ENCODE peak calls at places on chromosomes 6 and 20, in six cellular contexts. L, E, O, J, N and Z are unnamed samples.

GRCh38 chr6:3229566-3230274 is 2.3 kb upstream of the TUBB2B start:
- DNase-seq in J (no peak), E (no peak), N (no peak), L (peak), O (no peak), Z (peak)

GRCh38 chr6:138310294-138310693 is 67.4 kb upstream of the SMIM28 start:
- DNase-seq in E (no peak), N (no peak), O (no peak), J (no peak), L (no peak), Z (no peak)

GRCh38 chr20:53413188-53413631 is 180.4 kb downstream of the ZNF217 start:
- DNase-seq in L (no peak), N (no peak), E (no peak), J (peak), O (no peak), Z (peak)

GRCh38 chr6:46719099-46719498 is 16.1 kb downstream of the PLA2G7 start:
- DNase-seq in O (peak), J (no peak), E (no peak), L (no peak), N (peak), Z (no peak)

GRCh38 chr6:19896580-19897010 is 59.4 kb downstream of the ID4 start:
- DNase-seq in E (no peak), O (no peak), N (no peak), J (no peak), L (no peak), Z (no peak)

GRCh38 chr20:63955281-63955845 is 853 bp downstream of the UCKL1 start:
- DNase-seq in E (no peak), L (no peak), J (no peak), N (peak), O (no peak), Z (peak)

GRCh38 chr6:138607478-138608433 is 108.5 kb upstream of the NHSL1 start:
- DNase-seq in E (no peak), O (no peak), L (no peak), J (no peak), N (no peak), Z (no peak)

GRCh38 chr6:151179321-151179720 is 60.4 kb upstream of the AKAP12 start:
- DNase-seq in N (peak), O (peak), E (no peak), J (no peak), L (no peak), Z (no peak)

GRCh38 chr6:137707590-137708360 is 159.3 kb upstream of the TNFAIP3 start:
- DNase-seq in O (peak), N (peak), J (peak), E (no peak), L (peak), Z (peak)

GRCh38 chr6:157107915-157108651 is 215.2 kb downstream of the TMEM242 start:
- DNase-seq in E (no peak), J (no peak), N (peak), L (no peak), O (peak), Z (no peak)

GRCh38 chr6:111996159-111996558 is 57.7 kb upstream of the CCN6 start:
- DNase-seq in E (no peak), J (no peak), O (no peak), L (no peak), N (no peak), Z (no peak)

GRCh38 chr6:110298916-110299315 is 59.2 kb downstream of the METTL24 start:
- DNase-seq in N (no peak), L (no peak), O (no peak), E (no peak), J (no peak), Z (no peak)

GRCh38 chr6:10343320-10343719 is 71.6 kb downstream of the TFAP2A start:
- DNase-seq in L (no peak), N (no peak), J (no peak), O (no peak), E (no peak), Z (no peak)
- TF ChIP-seq CTCF in L (peak), N (no peak), J (no peak), O (peak), E (no peak), Z (no peak)

GRCh38 chr6:160301341-160301740 is 42.7 kb upstream of the SLC22A2 start:
- DNase-seq in L (no peak), O (no peak), J (no peak), N (no peak), E (no peak), Z (no peak)

GRCh38 chr6:160299559-160299958 is 40.9 kb upstream of the SLC22A2 start:
- DNase-seq in L (no peak), N (no peak), E (no peak), O (no peak), J (no peak), Z (no peak)

GRCh38 chr6:160300076-160300695 is 41.6 kb upstream of the SLC22A2 start:
- DNase-seq in O (no peak), J (no peak), E (no peak), N (no peak), L (no peak), Z (peak)

GRCh38 chr6:160293844-160294243 is 35.2 kb upstream of the SLC22A2 start:
- DNase-seq in E (no peak), O (no peak), N (no peak), L (no peak), J (no peak), Z (no peak)

GRCh38 chr6:160297310-160297709 is 38.7 kb upstream of the SLC22A2 start:
- DNase-seq in N (no peak), L (no peak), J (peak), O (no peak), E (no peak), Z (no peak)
- TF ChIP-seq CTCF in N (no peak), L (no peak), J (peak), O (no peak), E (no peak), Z (no peak)

GRCh38 chr6:158642097-158642601 is 2.4 kb downstream of the DYNLT1 start:
- DNase-seq in O (no peak), L (no peak), N (peak), J (no peak), E (no peak), Z (no peak)

GRCh38 chr6:158646023-158646888 is 1.7 kb upstream of the DYNLT1 start:
- DNase-seq in E (peak), N (no peak), J (no peak), O (no peak), L (no peak), Z (no peak)

GRCh38 chr6:158642805-158643489 is 1.6 kb downstream of the DYNLT1 start:
- DNase-seq in J (no peak), N (no peak), O (no peak), L (no peak), E (no peak), Z (no peak)

GRCh38 chr6:158645064-158646022 is 800 bp upstream of the DYNLT1 start:
- DNase-seq in E (peak), O (no peak), J (no peak), N (no peak), L (no peak), Z (no peak)

DNA sequence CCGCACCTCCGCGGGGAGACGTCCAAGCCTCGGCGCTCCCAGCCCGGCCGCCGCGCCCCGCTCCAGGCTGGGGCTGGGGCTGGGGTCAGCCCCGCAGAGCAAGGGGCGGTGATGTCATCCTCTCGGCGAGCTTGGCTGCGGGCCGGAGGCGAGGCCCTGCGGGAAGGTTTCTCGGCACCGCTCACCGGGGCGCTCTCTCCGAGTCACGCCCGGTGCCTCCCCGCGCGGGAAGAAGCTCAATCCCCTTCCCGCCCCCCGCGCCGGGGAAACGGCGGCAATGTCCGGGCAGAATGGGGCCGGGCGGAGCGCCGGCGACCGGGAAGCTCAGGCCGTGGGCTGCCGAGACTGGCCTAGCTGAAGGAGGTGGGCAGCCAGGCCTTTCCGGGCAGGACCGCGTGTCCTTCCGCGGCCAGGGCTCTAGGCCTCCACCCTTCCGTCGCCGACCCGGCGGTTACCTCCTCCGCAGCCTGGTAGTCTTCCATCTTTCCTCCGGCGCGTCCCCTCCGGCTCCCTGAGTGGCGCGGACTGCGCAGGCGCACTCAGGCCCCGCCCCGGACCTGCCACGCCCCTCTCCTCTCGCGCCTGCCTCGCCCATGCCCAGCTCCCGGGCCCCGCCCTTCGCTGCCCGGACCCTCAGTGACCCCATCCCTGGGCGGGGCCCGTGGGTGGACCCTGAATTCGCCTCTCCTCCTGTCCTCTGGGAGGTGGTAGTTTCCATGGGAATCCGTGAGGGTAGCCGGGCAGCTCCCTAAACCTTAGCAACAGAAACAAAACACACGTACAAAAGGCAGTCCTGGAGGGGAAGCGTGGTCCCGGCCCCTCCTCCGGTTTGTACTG is at the start of gene DYNLT1:
- DNase-seq in L (peak), N (peak), O (peak), E (peak), J (peak), Z (peak)
- TF ChIP-seq CTCF in L (peak), N (no peak), O (no peak), E (no peak), J (no peak), Z (no peak)

DNA sequence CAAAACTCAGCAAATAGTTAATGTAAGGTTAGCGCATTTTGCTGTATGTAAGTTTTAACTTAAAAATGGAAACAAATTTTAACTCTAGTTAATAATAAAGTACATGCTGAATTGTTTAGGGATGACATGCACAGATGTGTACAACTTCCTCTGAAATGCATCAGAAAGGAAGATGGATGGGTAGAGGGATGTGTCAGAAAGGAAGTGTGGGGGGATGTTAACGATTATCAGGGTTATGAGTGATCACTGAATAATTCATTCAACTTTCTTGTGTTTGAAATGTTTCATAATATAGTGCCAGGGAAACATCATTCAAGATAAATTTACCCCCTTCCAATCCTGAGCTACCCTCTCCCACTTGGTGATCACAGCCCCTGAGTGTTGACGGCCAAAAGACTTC is 87.6 kb downstream of the FOXA2 start:
- DNase-seq in J (no peak), O (no peak), N (no peak), L (no peak), E (no peak), Z (no peak)
- TF ChIP-seq CTCF in J (no peak), O (no peak), N (no peak), L (no peak), E (no peak), Z (no peak)

GRCh38 chr20:48262396-48262795 is 477.1 kb upstream of the SULF2 start:
- DNase-seq in L (no peak), O (no peak), N (no peak), J (no peak), E (peak), Z (no peak)
- TF ChIP-seq CTCF in L (no peak), O (no peak), N (no peak), J (no peak), E (no peak), Z (no peak)

DNA sequence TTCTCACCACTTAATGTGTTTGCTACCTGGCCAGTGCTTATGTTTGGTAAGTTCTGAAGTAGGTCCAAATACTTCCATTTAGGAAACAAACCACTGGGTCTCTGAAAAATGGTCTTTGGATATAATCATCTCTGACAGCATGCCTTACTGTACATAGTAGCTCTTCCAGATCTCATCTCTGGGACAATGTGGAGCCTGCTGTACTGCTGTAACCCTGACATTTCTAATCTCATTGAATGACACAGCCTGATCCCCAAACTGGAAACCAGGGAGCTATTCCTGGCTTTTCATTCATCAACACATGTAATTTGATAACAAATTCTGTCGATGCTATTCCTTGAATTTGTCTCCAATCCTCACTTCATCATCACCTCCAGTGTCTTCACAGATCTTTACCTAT is 23.5 kb downstream of the OGFRL1 start:
- DNase-seq in L (no peak), N (no peak), E (no peak), O (no peak), J (no peak), Z (no peak)
- TF ChIP-seq CTCF in L (no peak), N (no peak), E (no peak), O (no peak), J (no peak), Z (no peak)

GRCh38 chr20:41956316-41957050 is 338.3 kb upstream of the CHD6 start:
- DNase-seq in J (no peak), L (no peak), N (no peak), E (no peak), O (no peak), Z (peak)
- TF ChIP-seq CTCF in J (peak), L (peak), N (peak), E (peak), O (peak), Z (peak)

GRCh38 chr6:134173936-134174789 is 121.7 kb upstream of the SLC2A12 start:
- DNase-seq in L (peak), J (peak), O (peak), E (peak), N (peak), Z (peak)

GRCh38 chr6:134176283-134176975 is 124.0 kb upstream of the SLC2A12 start:
- DNase-seq in J (peak), O (no peak), N (peak), L (peak), E (no peak), Z (peak)

GRCh38 chr6:134175532-134176282 is 123.3 kb upstream of the SLC2A12 start:
- DNase-seq in N (peak), E (peak), L (peak), J (peak), O (no peak), Z (no peak)

GRCh38 chr6:134173007-134173690 is 120.7 kb upstream of the SLC2A12 start:
- DNase-seq in N (peak), E (no peak), L (no peak), J (no peak), O (no peak), Z (no peak)

GRCh38 chr6:134174790-134175531 is 122.5 kb upstream of the SLC2A12 start:
- DNase-seq in J (peak), O (peak), E (peak), N (peak), L (peak), Z (peak)
- TF ChIP-seq CTCF in J (no peak), O (no peak), E (no peak), N (no peak), L (peak), Z (no peak)

DNA sequence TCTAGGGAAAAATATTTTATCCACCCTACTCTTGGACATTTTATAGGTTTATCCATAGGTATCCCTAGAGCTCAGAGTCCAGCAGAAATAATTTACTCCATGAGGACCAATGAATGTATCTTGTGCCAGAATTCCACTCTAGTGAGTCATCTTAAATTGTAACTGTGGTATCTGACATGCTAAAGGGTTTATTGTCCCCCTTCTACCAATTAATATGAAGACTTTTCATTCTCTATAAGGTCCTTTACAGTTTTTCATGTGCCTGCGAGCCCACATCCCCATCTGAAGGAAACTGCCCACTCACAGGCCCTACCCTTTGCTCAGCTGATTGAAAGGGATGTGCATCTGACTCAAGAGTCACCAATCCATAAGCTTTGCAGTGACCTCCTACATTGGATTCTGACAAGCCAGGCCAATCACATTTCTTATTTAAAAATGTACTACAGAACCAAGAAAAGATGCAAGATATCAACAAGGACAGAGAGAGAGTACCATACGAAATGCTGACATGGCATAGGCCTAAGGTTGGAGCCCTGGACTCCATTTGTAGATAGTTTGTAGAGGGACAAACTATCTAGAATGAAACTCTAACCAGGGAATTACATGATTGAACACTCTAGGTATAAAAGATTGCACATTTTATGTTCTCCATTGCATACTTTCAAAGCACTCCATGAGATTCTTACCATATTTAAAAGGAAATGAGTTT is 93.4 kb upstream of the DEFB112 start:
- DNase-seq in E (no peak), N (peak), O (no peak), J (no peak), L (no peak), Z (no peak)
- TF ChIP-seq CTCF in E (no peak), N (no peak), O (no peak), J (no peak), L (no peak), Z (no peak)